ENCODE peak calls at places on chromosomes 2 and 18, in six cellular contexts. E is hepatocyte, L is SK-N-SH, J is OCI-LY7, U is HCT116, O is neural progenitor cell. B is an unnamed sample.

GRCh38 chr2:235860111-235860510 is 308.1 kb downstream of the GBX2 start:
- DNase-seq in U (no peak), J (no peak), E (no peak), O (no peak), L (no peak), B (no peak)

GRCh38 chr2:43375746-43376522 is 149.5 kb upstream of the ZFP36L2 start:
- DNase-seq in O (no peak), U (no peak), E (no peak), L (no peak), J (no peak), B (no peak)

GRCh38 chr2:189835855-189836558 is 51.8 kb downstream of the PMS1 start:
- DNase-seq in E (no peak), O (no peak), U (no peak), J (no peak), L (no peak), B (peak; percentile 30)

GRCh38 chr2:216842634-216843033 is 17.2 kb downstream of the TNP1 start:
- DNase-seq in E (no peak), U (no peak), L (no peak), J (no peak), O (no peak), B (no peak)

GRCh38 chr2:48175254-48175653 is 269.0 kb upstream of the FBXO11 start:
- DNase-seq in J (no peak), L (no peak), U (no peak), E (no peak), O (no peak), B (peak; percentile 84)

GRCh38 chr2:176873403-176873802 is 339.2 kb upstream of the HNRNPA3 start:
- DNase-seq in E (no peak), L (peak; percentile 8), J (no peak), O (no peak), U (no peak), B (peak; percentile 30)

GRCh38 chr2:27893031-27893430 is 2.5 kb downstream of the BABAM2 start:
- DNase-seq in E (no peak), U (no peak), O (no peak), L (no peak), J (no peak), B (no peak)

GRCh38 chr2:24892928-24893327 is 27.1 kb downstream of the ADCY3 start:
- DNase-seq in E (no peak), O (no peak), L (no peak), U (no peak), J (no peak), B (peak; percentile 42)

GRCh38 chr2:101328474-101329007 is 20.0 kb upstream of the RNF149 start:
- DNase-seq in O (no peak), E (no peak), U (no peak), L (no peak), J (peak; percentile 33), B (peak; percentile 55)

GRCh38 chr2:229701062-229701461 is 13.3 kb downstream of the DNER start:
- DNase-seq in L (no peak), O (no peak), U (no peak), E (no peak), J (no peak), B (no peak)

GRCh38 chr2:186919272-186919671 is 70.3 kb upstream of the ZSWIM2 start:
- DNase-seq in J (no peak), O (no peak), E (peak; percentile 28), U (peak; percentile 7), L (no peak), B (peak; percentile 83)

GRCh38 chr18:46755315-46756171 is 1.3 kb downstream of the ST8SIA5 start:
- DNase-seq in U (no peak), J (no peak), L (peak; percentile 22), O (peak; percentile 23), E (no peak), B (no peak)

GRCh38 chr2:142681952-142682351 is 195.5 kb upstream of the KYNU start:
- DNase-seq in E (no peak), O (no peak), J (no peak), L (no peak), U (no peak), B (no peak)

GRCh38 chr18:53509886-53510285 is 714.6 kb downstream of the MBD2 start:
- DNase-seq in J (no peak), L (no peak), U (no peak), E (no peak), O (no peak), B (no peak)

GRCh38 chr2:181810823-181811695 is 80.5 kb upstream of the ITPRID2 start:
- DNase-seq in L (peak; percentile 1), U (peak; percentile 98), J (no peak), E (peak; percentile 56), O (no peak), B (peak; percentile 84)

GRCh38 chr2:197149546-197149945 is 161.0 kb downstream of the ANKRD44 start:
- DNase-seq in U (no peak), O (no peak), E (no peak), L (no peak), J (no peak), B (no peak)
- H3K4me1 ChIP-seq in U (no peaks in the 10 kb centered on the region), O (peaks cover 8% of the 10 kb centered on the region), E (peaks cover 10% of the 10 kb centered on the region), L (peaks cover 40% of the 10 kb centered on the region), J (peaks cover 97% of the 10 kb centered on the region), B (peaks cover 8% of the 10 kb centered on the region)

DNA sequence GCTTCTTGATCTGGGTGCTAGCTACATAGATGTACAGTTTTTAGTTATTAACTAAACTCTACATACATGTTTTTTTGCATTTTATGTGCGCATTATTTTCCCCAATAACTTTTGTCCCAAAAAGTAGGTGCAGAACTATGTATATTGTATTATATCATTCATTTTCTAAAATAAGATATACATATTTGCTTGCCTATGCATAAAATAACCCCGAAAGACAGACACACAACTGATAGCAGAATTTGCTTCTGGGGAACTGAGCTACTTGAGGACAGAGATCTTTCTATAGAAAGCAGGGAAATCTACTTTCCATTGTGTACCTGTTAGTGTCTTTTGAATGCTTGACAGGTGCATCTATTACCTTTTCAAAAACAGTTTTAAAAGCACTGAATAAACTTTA is 88.9 kb upstream of the SIX3 start:
- DNase-seq in E (no peak), O (no peak), L (no peak), U (no peak), J (no peak), B (no peak)
- H3K4me2 ChIP-seq in E (no peak overlapping the region), O (no peak overlapping the region), L (no peak overlapping the region), U (no peak overlapping the region), J (no peak overlapping the region), B (no peak overlapping the region)

DNA sequence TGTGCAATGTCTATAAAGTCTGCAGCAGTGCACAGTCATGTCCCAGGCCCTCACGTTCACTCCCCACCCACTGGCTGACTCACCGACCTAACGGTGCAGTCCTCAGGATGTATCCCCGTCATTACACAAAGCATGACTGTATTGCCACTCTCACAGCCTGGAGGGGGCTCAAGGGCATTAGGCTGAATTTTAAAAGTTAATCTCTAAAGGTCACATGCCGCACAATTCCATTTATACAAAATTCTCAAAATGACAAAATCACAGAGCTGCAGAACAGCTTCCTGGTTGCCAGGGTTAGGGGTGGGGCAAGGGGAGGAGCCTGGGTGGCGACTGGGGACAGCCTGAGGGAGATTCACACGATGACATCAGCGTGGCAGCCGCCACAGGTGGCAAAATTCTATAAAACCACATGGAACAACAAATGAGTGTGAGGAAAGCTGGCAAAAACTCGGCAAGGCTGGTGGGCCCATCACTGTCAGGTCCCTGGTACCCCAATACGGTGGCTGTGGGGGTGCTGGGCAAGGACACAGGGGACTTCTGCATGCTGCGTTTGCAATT is 97.6 kb downstream of the NDUFA10 start:
- DNase-seq in E (peak; percentile 40), O (no peak), U (peak; percentile 58), J (no peak), L (no peak), B (peak; percentile 94)
- TF ChIP-seq EZH2phosphoT487 in E (no peak), O (no peak), U (no peak), J (no peak), L (no peak), B (no peak)

GRCh38 chr2:65388626-65389390 is 43.6 kb downstream of the SPRED2 start:
- DNase-seq in O (no peak), U (no peak), L (peak; percentile 30), E (no peak), J (no peak), B (peak; percentile 30)

GRCh38 chr2:65383571-65384488 is 48.6 kb downstream of the SPRED2 start:
- DNase-seq in O (no peak), L (no peak), U (no peak), E (no peak), J (peak; percentile 57), B (no peak)

GRCh38 chr2:65387017-65387416 is 45.4 kb downstream of the SPRED2 start:
- DNase-seq in O (no peak), E (no peak), U (no peak), J (no peak), L (no peak), B (no peak)

GRCh38 chr2:65388051-65388531 is 44.3 kb downstream of the SPRED2 start:
- DNase-seq in L (peak; percentile 64), O (no peak), J (no peak), E (no peak), U (no peak), B (no peak)

DNA sequence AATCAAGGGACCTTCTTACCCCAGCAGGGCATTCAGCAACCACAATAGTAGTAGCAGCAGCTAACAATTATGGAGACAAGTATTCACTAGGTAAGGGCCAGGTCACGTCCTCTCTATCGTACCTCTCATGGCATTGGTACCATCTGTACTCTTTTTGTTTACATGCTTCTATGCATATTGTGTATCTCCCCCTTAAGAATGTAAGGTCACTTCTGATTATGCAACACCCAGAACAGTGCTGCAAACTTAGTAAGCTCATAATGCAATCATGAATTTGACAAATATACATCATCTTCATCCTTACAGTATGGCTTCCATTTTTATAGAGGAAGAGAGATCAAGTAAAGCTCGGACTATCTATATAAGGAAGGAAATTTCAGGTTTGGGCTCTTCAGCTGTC is 46.1 kb downstream of the SPRED2 start:
- DNase-seq in O (no peak), U (no peak), L (no peak), E (no peak), J (no peak), B (no peak)
- H3K4me1 ChIP-seq in O (peaks cover 19% of the 10 kb centered on the region), U (peaks cover 92% of the 10 kb centered on the region), L (peaks cover 44% of the 10 kb centered on the region), E (peaks cover 18% of the 10 kb centered on the region), J (peaks cover 99% of the 10 kb centered on the region), B (peaks cover 42% of the 10 kb centered on the region)

GRCh38 chr2:161384864-161385263 is 31.2 kb upstream of the TBR1 start:
- DNase-seq in E (no peak), U (no peak), L (no peak), O (no peak), J (no peak), B (no peak)
- H3K4me2 ChIP-seq in E (no peak overlapping the region), U (no peak overlapping the region), L (no peak overlapping the region), O (no peak overlapping the region), J (no peak overlapping the region), B (no peak overlapping the region)